ENCODE peak calls at places on chromosomes 11 and 22, in four cellular contexts. E, O, I and J are unnamed samples.

GRCh38 chr22:46069518-46070214 is 80.7 kb upstream of the PPARA start:
- DNase-seq in O (no peak), E (no peak), I (no peak), J (no peak)

GRCh38 chr22:28607710-28608109 is 71.9 kb downstream of the TTC28 start:
- DNase-seq in O (no peak), E (no peak), I (no peak), J (no peak)

GRCh38 chr11:75328426-75329277 is 22.8 kb downstream of the ARRB1 start:
- DNase-seq in E (peak), O (peak), I (no peak), J (no peak)

GRCh38 chr11:65431452-65432132 is 9.0 kb downstream of the NEAT1 start:
- DNase-seq in I (no peak), O (no peak), E (no peak), J (no peak)

GRCh38 chr22:36586250-36586649 is 57.3 kb upstream of the EIF3D start:
- DNase-seq in E (no peak), I (no peak), O (no peak), J (no peak)

GRCh38 chr11:33179431-33179830 is 18.2 kb upstream of the CSTF3 start:
- DNase-seq in I (no peak), O (no peak), E (no peak), J (no peak)

GRCh38 chr11:22192642-22193347 is at the start of gene ANO5:
- DNase-seq in E (no peak), O (peak), I (peak), J (peak)

GRCh38 chr11:96127596-96127959 is 203.7 kb upstream of the MTMR2 start:
- DNase-seq in E (no peak), I (no peak), O (no peak), J (no peak)

GRCh38 chr11:3106736-3107524 is 49.7 kb upstream of the CARS1 start:
- DNase-seq in I (no peak), O (no peak), E (no peak), J (no peak)

GRCh38 chr11:94604496-94604895 is 37.3 kb downstream of the PIWIL4 start:
- DNase-seq in I (no peak), E (no peak), O (no peak), J (no peak)

GRCh38 chr11:90947930-90948329 is 725.1 kb upstream of the CHORDC1 start:
- DNase-seq in I (no peak), E (no peak), O (no peak), J (no peak)

GRCh38 chr22:42074153-42074750 is at the start of gene PHETA2:
- DNase-seq in E (no peak), I (no peak), O (no peak), J (no peak)

GRCh38 chr11:11978792-11979486 is 29.5 kb downstream of the DKK3 start:
- DNase-seq in E (no peak), I (no peak), O (no peak), J (no peak)

GRCh38 chr11:31810779-31811647 is at the start of gene PAX6:
- DNase-seq in O (peak), E (peak), I (peak), J (no peak)

GRCh38 chr22:29203883-29204282 is 1.8 kb upstream of the EMID1 start:
- DNase-seq in E (no peak), I (no peak), O (no peak), J (no peak)

GRCh38 chr22:23242473-23243001 is 62.2 kb downstream of the BCR start:
- DNase-seq in I (no peak), E (no peak), O (no peak), J (no peak)

GRCh38 chr11:29200776-29201574 is 815.9 kb downstream of the KCNA4 start:
- DNase-seq in O (no peak), I (no peak), E (no peak), J (no peak)

GRCh38 chr22:21816787-21817496 is 50.5 kb downstream of the MAPK1 start:
- DNase-seq in E (peak), O (peak), I (peak), J (peak)

GRCh38 chr11:36229091-36229490 is 60.1 kb downstream of the COMMD9 start:
- DNase-seq in E (no peak), I (no peak), O (no peak), J (no peak)
- TF ChIP-seq SPI1 in E (no peak), I (no peak), O (no peak), J (no peak)

GRCh38 chr11:74182635-74183034 is 11.5 kb downstream of the PPME1 start:
- DNase-seq in E (no peak), O (no peak), I (no peak), J (no peak)
- TF ChIP-seq SPI1 in E (no peak), O (no peak), I (no peak), J (no peak)

GRCh38 chr11:119697445-119697844 is 31.6 kb downstream of the NECTIN1 start:
- DNase-seq in O (no peak), I (no peak), E (no peak), J (no peak)

GRCh38 chr11:119700536-119701346 is 28.3 kb downstream of the NECTIN1 start:
- DNase-seq in I (no peak), E (no peak), O (no peak), J (no peak)

GRCh38 chr11:119700030-119700429 is 29.0 kb downstream of the NECTIN1 start:
- DNase-seq in E (no peak), O (no peak), I (no peak), J (no peak)

GRCh38 chr11:119697882-119698281 is 31.1 kb downstream of the NECTIN1 start:
- DNase-seq in E (no peak), O (no peak), I (no peak), J (no peak)

GRCh38 chr11:119699227-119699626 is 29.8 kb downstream of the NECTIN1 start:
- DNase-seq in E (no peak), I (no peak), O (no peak), J (no peak)
- TF ChIP-seq SPI1 in E (no peak), I (no peak), O (no peak), J (no peak)

DNA sequence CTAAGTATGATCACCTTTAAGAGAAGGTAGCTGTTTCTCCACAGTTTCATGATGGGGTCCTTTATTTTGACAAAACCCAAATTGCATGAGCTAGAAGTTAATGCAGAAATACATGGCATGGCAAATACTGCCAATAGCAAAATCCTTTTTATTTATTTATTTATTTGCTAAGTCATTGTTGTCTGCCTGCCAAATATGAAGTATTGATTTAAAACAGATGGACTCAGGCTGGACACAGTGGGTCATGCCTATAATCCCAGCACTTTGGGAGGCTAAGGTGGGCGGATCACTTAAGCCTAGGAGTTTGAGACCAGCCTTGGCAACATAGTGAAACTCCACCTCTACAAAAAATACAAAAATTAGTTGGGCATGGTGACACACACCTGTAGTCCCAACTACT is 52.4 kb downstream of the LARGE2 start:
- DNase-seq in I (no peak), E (no peak), O (no peak), J (no peak)
- TF ChIP-seq SPI1 in I (no peak), E (no peak), O (no peak), J (no peak)

DNA sequence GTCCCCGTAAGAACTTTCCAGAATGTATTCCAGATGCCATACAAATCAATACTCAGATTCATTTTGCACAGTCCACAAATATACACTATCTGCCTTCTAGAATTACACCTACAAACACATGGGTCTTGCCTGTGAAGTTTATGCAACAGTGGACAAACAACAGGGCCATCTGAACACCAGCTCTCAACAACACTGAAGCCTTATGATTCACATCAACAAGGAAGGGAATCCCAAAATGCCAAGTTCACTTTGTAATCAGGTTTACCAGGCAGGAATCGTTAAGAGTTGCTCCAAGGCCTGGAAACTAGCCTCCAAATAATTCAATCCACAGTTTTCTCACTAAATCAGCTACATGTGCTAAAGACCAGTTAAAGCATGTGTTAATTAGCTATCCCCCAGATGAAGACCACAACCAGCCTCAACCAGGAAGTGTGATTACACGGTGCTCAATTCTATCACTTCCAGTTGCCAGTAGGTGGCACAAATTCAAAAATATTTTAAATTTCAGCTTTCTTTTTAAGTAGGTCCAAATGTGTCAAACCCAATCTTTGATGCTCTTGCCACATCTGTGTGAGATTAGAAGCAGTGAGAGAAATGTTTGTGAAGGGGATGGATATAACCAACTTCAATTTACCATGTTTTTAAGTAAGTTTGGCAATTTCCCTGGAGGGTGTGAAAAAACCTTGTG is 139.1 kb upstream of the BDNF start:
- DNase-seq in O (no peak), I (no peak), E (no peak), J (no peak)
- TF ChIP-seq SPI1 in O (no peak), I (no peak), E (no peak), J (no peak)